ENCODE peak calls at places on chromosomes 11 and 22, in ten cellular contexts. Z is epithelial cell of esophagus; G is CD8-positive, alpha-beta T cell; A is IMR-90; R is A549; U is body of pancreas; F is A673; Q is AG04449; W is colonic mucosa; E is pancreas. B is an unnamed sample.

GRCh38 chr11:45644981-45645889 is 20.2 kb downstream of the CHST1 start:
- DNase-seq in Z (no peak), G (no peak), A (no peak), R (no peak), U (no peak), F (no peak), Q (no peak), W (no peak), E (no peak), B (no peak)

GRCh38 chr22:17773606-17774205 is 563 bp downstream of the BID start:
- DNase-seq in Z (peak), G (peak), A (peak), R (peak), U (peak), F (peak), Q (no peak), W (peak), E (peak), B (no peak)

GRCh38 chr22:31891366-31892079 is 52.8 kb upstream of the YWHAH start:
- DNase-seq in Z (peak), G (no peak), A (peak), R (no peak), U (no peak), F (peak), Q (peak), W (no peak), E (no peak), B (peak)

GRCh38 chr11:116852261-116853125 is 15.1 kb upstream of the APOA1 start:
- DNase-seq in Z (peak), G (no peak), A (peak), R (no peak), U (no peak), F (no peak), Q (no peak), W (peak), E (no peak), B (peak)

GRCh38 chr11:65435330-65435931 is 12.8 kb downstream of the NEAT1 start:
- DNase-seq in Z (no peak), G (no peak), A (peak), R (peak), U (no peak), F (no peak), Q (no peak), W (no peak), E (no peak), B (no peak)

GRCh38 chr11:123690490-123690889 is 36.1 kb upstream of the SCN3B start:
- DNase-seq in Z (peak), G (no peak), A (peak), R (peak), U (no peak), F (no peak), Q (no peak), W (no peak), E (no peak), B (no peak)

GRCh38 chr22:49364398-49364797 is 463.3 kb downstream of the BRD1 start:
- DNase-seq in Z (no peak), G (no peak), A (no peak), R (no peak), U (no peak), F (no peak), Q (no peak), W (peak), E (no peak), B (no peak)

GRCh38 chr11:6926208-6927029 is at the start of gene ZNF215:
- DNase-seq in Z (peak), G (no peak), A (peak), R (peak), U (peak), F (peak), Q (peak), W (peak), E (peak), B (peak)

GRCh38 chr11:97225794-97226193 is 836.0 kb downstream of the JRKL start:
- DNase-seq in Z (no peak), G (no peak), A (no peak), R (no peak), U (no peak), F (no peak), Q (no peak), W (no peak), E (no peak), B (no peak)

GRCh38 chr22:28048529-28048928 is 129.5 kb upstream of the PITPNB start:
- DNase-seq in Z (no peak), G (no peak), A (no peak), R (no peak), U (no peak), F (no peak), Q (no peak), W (no peak), E (no peak), B (no peak)

GRCh38 chr22:49551446-49551845 is 276.2 kb downstream of the BRD1 start:
- DNase-seq in Z (no peak), G (no peak), A (no peak), R (no peak), U (no peak), F (no peak), Q (no peak), W (no peak), E (no peak), B (no peak)

GRCh38 chr11:58493676-58494075 is 14.2 kb downstream of the OR5B21 start:
- DNase-seq in Z (peak), G (no peak), A (peak), R (no peak), U (no peak), F (no peak), Q (no peak), W (no peak), E (no peak), B (no peak)

GRCh38 chr22:32897400-32897799 is 95.9 kb downstream of the TIMP3 start:
- DNase-seq in Z (peak), G (no peak), A (peak), R (no peak), U (no peak), F (no peak), Q (peak), W (no peak), E (no peak), B (peak)

GRCh38 chr11:102476812-102477211 is 24.2 kb upstream of the TMEM123 start:
- DNase-seq in Z (peak), G (no peak), A (peak), R (no peak), U (peak), F (no peak), Q (no peak), W (peak), E (peak), B (no peak)

GRCh38 chr11:73705053-73705452 is 55.8 kb downstream of the RAB6A start:
- DNase-seq in Z (no peak), G (no peak), A (no peak), R (no peak), U (no peak), F (no peak), Q (no peak), W (peak), E (no peak), B (no peak)

GRCh38 chr22:44133901-44134511 is 46.7 kb upstream of the PARVG start:
- DNase-seq in Z (no peak), G (no peak), A (no peak), R (no peak), U (peak), F (no peak), Q (no peak), W (no peak), E (no peak), B (peak)

GRCh38 chr11:6269994-6270393 is 10.4 kb downstream of the CCKBR start:
- DNase-seq in Z (no peak), G (no peak), A (no peak), R (peak), U (no peak), F (no peak), Q (no peak), W (no peak), E (no peak), B (no peak)

GRCh38 chr22:31177420-31178162 is 17.6 kb downstream of the RNF185 start:
- DNase-seq in Z (peak), G (no peak), A (peak), R (peak), U (no peak), F (no peak), Q (peak), W (no peak), E (no peak), B (peak)

GRCh38 chr11:102680945-102681344 is 24.6 kb downstream of the MMP27 start:
- DNase-seq in Z (no peak), G (no peak), A (no peak), R (no peak), U (no peak), F (no peak), Q (no peak), W (no peak), E (no peak), B (peak)

GRCh38 chr11:118609380-118610219 is 2.2 kb downstream of the PHLDB1 start:
- DNase-seq in Z (no peak), G (peak), A (peak), R (no peak), U (peak), F (no peak), Q (no peak), W (no peak), E (no peak), B (no peak)

GRCh38 chr11:47616726-47617416 is 22.7 kb upstream of the C1QTNF4 start:
- DNase-seq in Z (peak), G (no peak), A (peak), R (peak), U (peak), F (peak), Q (peak), W (peak), E (no peak), B (peak)

GRCh38 chr22:32561756-32562155 is 87.1 kb downstream of the FBXO7 start:
- DNase-seq in Z (peak), G (no peak), A (no peak), R (no peak), U (no peak), F (no peak), Q (no peak), W (no peak), E (no peak), B (no peak)

GRCh38 chr11:102705626-102706025 is at the start of gene MMP27:
- DNase-seq in Z (no peak), G (no peak), A (no peak), R (no peak), U (no peak), F (no peak), Q (no peak), W (no peak), E (no peak), B (no peak)

GRCh38 chr11:117919326-117920275 is 9.6 kb downstream of the TMPRSS13 start:
- DNase-seq in Z (peak), G (no peak), A (no peak), R (no peak), U (no peak), F (no peak), Q (no peak), W (no peak), E (no peak), B (no peak)

GRCh38 chr22:49299821-49300231 is 527.8 kb downstream of the BRD1 start:
- DNase-seq in Z (no peak), G (no peak), A (no peak), R (no peak), U (peak), F (no peak), Q (no peak), W (no peak), E (no peak), B (no peak)

GRCh38 chr11:57983211-57983610 is 40.5 kb upstream of the OR9Q1 start:
- DNase-seq in Z (no peak), G (no peak), A (no peak), R (no peak), U (no peak), F (no peak), Q (no peak), W (no peak), E (no peak), B (no peak)

GRCh38 chr11:14041040-14041439 is 78.5 kb downstream of the SPON1 start:
- DNase-seq in Z (no peak), G (no peak), A (peak), R (peak), U (no peak), F (no peak), Q (no peak), W (peak), E (no peak), B (no peak)
- TF ChIP-seq CTCF in Z (no peak), G (no peak), A (peak), R (peak), U (no peak), F (peak), Q (no peak), W (no peak), E (no peak), B (peak)

DNA sequence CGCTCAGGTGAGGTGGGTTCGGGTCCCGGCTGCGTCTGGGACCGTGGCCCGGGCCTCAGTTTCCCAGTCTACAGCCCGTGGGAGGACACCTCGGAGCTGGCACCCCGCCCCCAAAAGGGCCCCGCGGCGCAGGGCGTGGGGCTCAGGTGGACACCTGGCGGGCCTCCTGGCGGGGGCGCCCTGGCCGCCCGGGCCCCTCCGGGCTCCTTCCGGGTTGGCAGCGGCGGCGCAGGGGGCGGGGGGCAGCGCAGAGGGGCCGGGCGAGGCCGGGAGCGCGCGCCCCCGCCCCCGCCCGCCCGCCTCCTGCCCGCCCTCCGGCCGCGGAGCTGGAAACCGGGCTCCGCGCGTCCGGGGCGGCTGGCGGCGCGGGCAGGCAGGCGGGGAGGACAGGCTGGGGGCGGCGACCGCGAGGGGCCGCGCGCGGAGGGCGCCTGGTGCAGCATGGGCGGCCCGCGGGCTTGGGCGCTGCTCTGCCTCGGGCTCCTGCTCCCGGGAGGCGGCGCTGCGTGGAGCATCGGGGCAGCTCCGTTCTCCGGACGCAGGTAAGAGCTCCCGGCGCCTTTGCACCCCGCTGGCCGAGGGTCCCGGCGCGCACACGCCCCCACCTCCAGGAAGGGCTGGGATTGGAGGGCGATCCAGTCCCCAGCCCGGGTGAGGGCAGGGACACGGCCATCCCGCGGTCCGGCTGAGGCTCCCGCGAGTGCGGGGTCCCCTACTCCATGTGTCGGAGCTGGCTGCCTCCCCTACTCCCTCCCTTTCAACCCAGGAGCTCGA is at the start of gene EMID1:
- DNase-seq in Z (peak), G (no peak), A (peak), R (peak), U (peak), F (peak), Q (no peak), W (no peak), E (peak), B (no peak)
- H3K4me3 ChIP-seq in Z (peak), G (no peak), A (peak), R (peak), U (peak), F (peak), Q (peak), W (peak), E (peak), B (peak)

GRCh38 chr11:76551400-76551799 is 106.6 kb downstream of the EMSY start:
- DNase-seq in Z (peak), G (no peak), A (no peak), R (no peak), U (no peak), F (no peak), Q (no peak), W (no peak), E (no peak), B (no peak)
- TF ChIP-seq CTCF in Z (peak), G (no peak), A (peak), R (peak), U (no peak), F (peak), Q (peak), W (peak), E (no peak), B (peak)

GRCh38 chr22:37023743-37024338 is 4.3 kb downstream of the MPST start:
- DNase-seq in Z (no peak), G (no peak), A (no peak), R (no peak), U (no peak), F (no peak), Q (no peak), W (peak), E (no peak), B (no peak)
- H3K4me3 ChIP-seq in Z (no peak), G (no peak), A (no peak), R (no peak), U (no peak), F (no peak), Q (no peak), W (peak), E (no peak), B (no peak)

DNA sequence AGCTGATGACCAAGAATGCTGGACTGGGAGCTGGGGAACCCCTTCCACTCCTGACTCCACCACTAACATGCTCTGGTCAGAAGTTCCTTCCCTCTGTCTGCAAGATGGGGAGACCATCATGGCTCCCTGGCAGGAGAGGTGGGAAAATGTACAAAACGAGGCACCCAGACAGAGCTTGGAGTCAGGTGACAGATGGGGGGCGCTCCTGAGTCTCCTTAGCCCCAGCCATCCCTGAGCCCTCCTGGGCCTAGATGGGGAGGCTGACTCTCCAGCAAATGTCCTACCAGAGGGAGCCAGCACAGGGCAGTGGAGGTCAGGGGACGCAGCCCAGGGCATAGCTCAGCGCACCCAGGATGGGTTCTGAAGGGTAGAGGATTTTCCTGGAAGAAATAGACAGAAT is 20.0 kb downstream of the KCNJ4 start:
- DNase-seq in Z (no peak), G (no peak), A (no peak), R (no peak), U (no peak), F (no peak), Q (no peak), W (no peak), E (no peak), B (no peak)
- TF ChIP-seq CTCF in Z (no peak), G (no peak), A (no peak), R (no peak), U (no peak), F (peak), Q (no peak), W (no peak), E (no peak), B (no peak)

GRCh38 chr22:24496234-24496633 is 1.1 kb downstream of the UPB1 start:
- DNase-seq in Z (no peak), G (no peak), A (no peak), R (no peak), U (no peak), F (no peak), Q (no peak), W (no peak), E (no peak), B (no peak)

GRCh38 chr22:24495365-24495675 is 188 bp downstream of the UPB1 start:
- DNase-seq in Z (no peak), G (no peak), A (no peak), R (no peak), U (no peak), F (no peak), Q (no peak), W (no peak), E (no peak), B (no peak)

GRCh38 chr22:24494535-24495364 is at the start of gene UPB1:
- DNase-seq in Z (no peak), G (no peak), A (no peak), R (no peak), U (no peak), F (no peak), Q (no peak), W (no peak), E (no peak), B (no peak)

GRCh38 chr22:24497879-24498278 is 2.7 kb downstream of the UPB1 start:
- DNase-seq in Z (no peak), G (no peak), A (no peak), R (no peak), U (no peak), F (no peak), Q (no peak), W (no peak), E (no peak), B (no peak)

GRCh38 chr22:24496661-24497060 is 1.5 kb downstream of the UPB1 start:
- DNase-seq in Z (no peak), G (no peak), A (no peak), R (no peak), U (no peak), F (no peak), Q (no peak), W (no peak), E (no peak), B (no peak)
- H3K4me3 ChIP-seq in Z (no peak), G (no peak), A (no peak), R (no peak), U (no peak), F (no peak), Q (no peak), W (no peak), E (no peak), B (no peak)

GRCh38 chr22:45208993-45209838 is 31.5 kb downstream of the KIAA0930 start:
- DNase-seq in Z (peak), G (no peak), A (peak), R (peak), U (no peak), F (peak), Q (no peak), W (no peak), E (no peak), B (no peak)
- TF ChIP-seq CTCF in Z (peak), G (peak), A (peak), R (peak), U (peak), F (peak), Q (peak), W (peak), E (peak), B (peak)

DNA sequence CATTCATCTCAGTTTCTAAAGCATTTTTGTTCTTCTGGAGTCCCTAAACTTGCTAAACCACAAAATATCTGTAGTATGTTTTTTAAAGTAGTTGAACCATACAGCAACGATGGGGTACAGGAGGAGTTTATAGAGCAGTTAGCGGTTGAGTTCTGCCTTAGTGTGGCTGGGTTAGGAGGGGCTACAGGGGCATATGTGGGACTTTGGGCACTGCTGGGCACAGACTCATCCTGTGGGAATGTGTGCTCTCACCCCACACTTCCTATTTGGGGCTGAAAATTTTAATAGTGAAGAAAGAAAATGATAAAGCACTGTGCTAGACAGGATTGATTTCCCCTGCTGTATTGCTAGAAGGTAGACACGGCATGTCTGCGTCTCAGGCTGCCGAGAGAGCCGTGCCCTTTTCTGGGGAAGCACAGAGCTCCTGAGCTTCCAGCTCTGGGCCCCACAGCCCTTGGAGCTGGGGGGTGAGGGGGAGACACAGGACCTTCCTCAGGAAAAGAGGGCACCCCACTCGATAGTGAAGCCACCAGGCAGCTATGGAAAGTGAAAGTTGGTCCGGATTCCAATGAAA is 81.3 kb upstream of the PPARA start:
- DNase-seq in Z (no peak), G (no peak), A (peak), R (no peak), U (peak), F (peak), Q (peak), W (no peak), E (peak), B (peak)
- H3K4me3 ChIP-seq in Z (peak), G (peak), A (peak), R (peak), U (no peak), F (peak), Q (peak), W (peak), E (no peak), B (peak)

GRCh38 chr22:41380993-41381328 is 781 bp upstream of the TEF start:
- DNase-seq in Z (peak), G (no peak), A (peak), R (peak), U (peak), F (no peak), Q (peak), W (peak), E (peak), B (peak)
- TF ChIP-seq CTCF in Z (no peak), G (no peak), A (no peak), R (no peak), U (no peak), F (no peak), Q (no peak), W (no peak), E (no peak), B (no peak)

B was measured in AG09309.